ENCODE peak calls at places on chromosomes 4 and X, in ten cellular contexts. One of them, this sample, is unnamed.

GRCh38 chr4:113760852-113761681 is 471 bp downstream of the CAMK2D start:
- DNase-seq in activated CD4-positive, alpha-beta T cell treated with anti-CD3 and anti-CD28 coated beads, Interleukin-2, amount 10 ng/mL, durations not matched to agents 7 days and 5 days: peak
- DNase-seq in neuronal stem cell: peak
- DNase-seq in mesothelial cell of epicardium: peak
- DNase-seq in left cardiac atrium: peak
- DNase-seq in NCI-H2029: peak
- DNase-seq in CD4-positive, alpha-beta memory T cell: peak
- DNase-seq in choroid plexus epithelial cell: no peak
- DNase-seq in cardiac fibroblast: peak
- DNase-seq in RPMI8226: peak
- DNase-seq in this sample: peak

GRCh38 chrX:134023851-134024281 is 38.5 kb upstream of the GPC3 start:
- DNase-seq in CD4-positive, alpha-beta memory T cell: no peak
- DNase-seq in choroid plexus epithelial cell: no peak
- DNase-seq in RPMI8226: no peak
- DNase-seq in neuronal stem cell: no peak
- DNase-seq in cardiac fibroblast: peak
- DNase-seq in activated CD4-positive, alpha-beta T cell treated with anti-CD3 and anti-CD28 coated beads, Interleukin-2, amount 10 ng/mL, durations not matched to agents 7 days and 5 days: no peak
- DNase-seq in mesothelial cell of epicardium: no peak
- DNase-seq in left cardiac atrium: no peak
- DNase-seq in NCI-H2029: peak
- DNase-seq in this sample: no peak

GRCh38 chr4:76306882-76307669 is 543 bp downstream of the STBD1 start:
- DNase-seq in choroid plexus epithelial cell: peak
- DNase-seq in RPMI8226: peak
- DNase-seq in mesothelial cell of epicardium: no peak
- DNase-seq in CD4-positive, alpha-beta memory T cell: peak
- DNase-seq in activated CD4-positive, alpha-beta T cell treated with anti-CD3 and anti-CD28 coated beads, Interleukin-2, amount 10 ng/mL, durations not matched to agents 7 days and 5 days: peak
- DNase-seq in neuronal stem cell: peak
- DNase-seq in left cardiac atrium: peak
- DNase-seq in NCI-H2029: no peak
- DNase-seq in cardiac fibroblast: peak
- DNase-seq in this sample: no peak

GRCh38 chr4:22190855-22191254 is 242.3 kb upstream of the KCNIP4 start:
- DNase-seq in neuronal stem cell: no peak
- DNase-seq in CD4-positive, alpha-beta memory T cell: no peak
- DNase-seq in choroid plexus epithelial cell: peak
- DNase-seq in RPMI8226: no peak
- DNase-seq in left cardiac atrium: no peak
- DNase-seq in NCI-H2029: no peak
- DNase-seq in mesothelial cell of epicardium: no peak
- DNase-seq in cardiac fibroblast: peak
- DNase-seq in activated CD4-positive, alpha-beta T cell treated with anti-CD3 and anti-CD28 coated beads, Interleukin-2, amount 10 ng/mL, durations not matched to agents 7 days and 5 days: no peak
- DNase-seq in this sample: no peak

GRCh38 chr4:25750874-25751273 is 95.2 kb downstream of the SLC34A2 start:
- DNase-seq in activated CD4-positive, alpha-beta T cell treated with anti-CD3 and anti-CD28 coated beads, Interleukin-2, amount 10 ng/mL, durations not matched to agents 7 days and 5 days: no peak
- DNase-seq in neuronal stem cell: no peak
- DNase-seq in CD4-positive, alpha-beta memory T cell: no peak
- DNase-seq in RPMI8226: no peak
- DNase-seq in NCI-H2029: no peak
- DNase-seq in choroid plexus epithelial cell: no peak
- DNase-seq in cardiac fibroblast: no peak
- DNase-seq in left cardiac atrium: no peak
- DNase-seq in mesothelial cell of epicardium: no peak
- DNase-seq in this sample: no peak

GRCh38 chrX:68978211-68978780 is 149.5 kb downstream of the EFNB1 start:
- DNase-seq in neuronal stem cell: no peak
- DNase-seq in mesothelial cell of epicardium: no peak
- DNase-seq in NCI-H2029: no peak
- DNase-seq in left cardiac atrium: no peak
- DNase-seq in choroid plexus epithelial cell: peak
- DNase-seq in CD4-positive, alpha-beta memory T cell: no peak
- DNase-seq in cardiac fibroblast: peak
- DNase-seq in activated CD4-positive, alpha-beta T cell treated with anti-CD3 and anti-CD28 coated beads, Interleukin-2, amount 10 ng/mL, durations not matched to agents 7 days and 5 days: no peak
- DNase-seq in RPMI8226: no peak
- DNase-seq in this sample: no peak

GRCh38 chr4:155426953-155427352 is 50.2 kb upstream of the MAP9 start:
- DNase-seq in activated CD4-positive, alpha-beta T cell treated with anti-CD3 and anti-CD28 coated beads, Interleukin-2, amount 10 ng/mL, durations not matched to agents 7 days and 5 days: no peak
- DNase-seq in cardiac fibroblast: no peak
- DNase-seq in mesothelial cell of epicardium: no peak
- DNase-seq in CD4-positive, alpha-beta memory T cell: no peak
- DNase-seq in choroid plexus epithelial cell: no peak
- DNase-seq in neuronal stem cell: no peak
- DNase-seq in NCI-H2029: no peak
- DNase-seq in RPMI8226: no peak
- DNase-seq in left cardiac atrium: no peak
- DNase-seq in this sample: peak

GRCh38 chr4:185437809-185438208 is 12.0 kb upstream of the UFSP2 start:
- DNase-seq in CD4-positive, alpha-beta memory T cell: no peak
- DNase-seq in mesothelial cell of epicardium: no peak
- DNase-seq in activated CD4-positive, alpha-beta T cell treated with anti-CD3 and anti-CD28 coated beads, Interleukin-2, amount 10 ng/mL, durations not matched to agents 7 days and 5 days: no peak
- DNase-seq in cardiac fibroblast: no peak
- DNase-seq in RPMI8226: no peak
- DNase-seq in choroid plexus epithelial cell: no peak
- DNase-seq in neuronal stem cell: no peak
- DNase-seq in left cardiac atrium: no peak
- DNase-seq in NCI-H2029: no peak
- DNase-seq in this sample: no peak

GRCh38 chr4:150699599-150699998 is 117.6 kb downstream of the MAB21L2 start:
- DNase-seq in cardiac fibroblast: no peak
- DNase-seq in neuronal stem cell: no peak
- DNase-seq in RPMI8226: no peak
- DNase-seq in left cardiac atrium: no peak
- DNase-seq in CD4-positive, alpha-beta memory T cell: no peak
- DNase-seq in NCI-H2029: no peak
- DNase-seq in mesothelial cell of epicardium: no peak
- DNase-seq in activated CD4-positive, alpha-beta T cell treated with anti-CD3 and anti-CD28 coated beads, Interleukin-2, amount 10 ng/mL, durations not matched to agents 7 days and 5 days: no peak
- DNase-seq in choroid plexus epithelial cell: no peak
- DNase-seq in this sample: no peak

GRCh38 chr4:15003441-15003890 is 1.2 kb downstream of the CPEB2 start:
- DNase-seq in left cardiac atrium: peak
- DNase-seq in choroid plexus epithelial cell: peak
- DNase-seq in cardiac fibroblast: peak
- DNase-seq in activated CD4-positive, alpha-beta T cell treated with anti-CD3 and anti-CD28 coated beads, Interleukin-2, amount 10 ng/mL, durations not matched to agents 7 days and 5 days: peak
- DNase-seq in RPMI8226: peak
- DNase-seq in CD4-positive, alpha-beta memory T cell: peak
- DNase-seq in NCI-H2029: no peak
- DNase-seq in mesothelial cell of epicardium: peak
- DNase-seq in neuronal stem cell: peak
- DNase-seq in this sample: peak

GRCh38 chr4:141853091-141853734 is 216.8 kb downstream of the IL15 start:
- DNase-seq in CD4-positive, alpha-beta memory T cell: no peak
- DNase-seq in cardiac fibroblast: no peak
- DNase-seq in left cardiac atrium: no peak
- DNase-seq in activated CD4-positive, alpha-beta T cell treated with anti-CD3 and anti-CD28 coated beads, Interleukin-2, amount 10 ng/mL, durations not matched to agents 7 days and 5 days: no peak
- DNase-seq in neuronal stem cell: no peak
- DNase-seq in NCI-H2029: peak
- DNase-seq in choroid plexus epithelial cell: no peak
- DNase-seq in RPMI8226: no peak
- DNase-seq in mesothelial cell of epicardium: no peak
- DNase-seq in this sample: no peak

GRCh38 chr4:61958591-61958990 is 758.5 kb downstream of the ADGRL3 start:
- DNase-seq in cardiac fibroblast: no peak
- DNase-seq in choroid plexus epithelial cell: no peak
- DNase-seq in activated CD4-positive, alpha-beta T cell treated with anti-CD3 and anti-CD28 coated beads, Interleukin-2, amount 10 ng/mL, durations not matched to agents 7 days and 5 days: no peak
- DNase-seq in NCI-H2029: no peak
- DNase-seq in left cardiac atrium: no peak
- DNase-seq in CD4-positive, alpha-beta memory T cell: no peak
- DNase-seq in mesothelial cell of epicardium: no peak
- DNase-seq in neuronal stem cell: no peak
- DNase-seq in RPMI8226: no peak
- DNase-seq in this sample: no peak

GRCh38 chr4:65063601-65064000 is 606.7 kb downstream of the EPHA5 start:
- DNase-seq in mesothelial cell of epicardium: no peak
- DNase-seq in choroid plexus epithelial cell: no peak
- DNase-seq in NCI-H2029: no peak
- DNase-seq in left cardiac atrium: no peak
- DNase-seq in CD4-positive, alpha-beta memory T cell: no peak
- DNase-seq in activated CD4-positive, alpha-beta T cell treated with anti-CD3 and anti-CD28 coated beads, Interleukin-2, amount 10 ng/mL, durations not matched to agents 7 days and 5 days: no peak
- DNase-seq in neuronal stem cell: no peak
- DNase-seq in RPMI8226: no peak
- DNase-seq in cardiac fibroblast: no peak
- DNase-seq in this sample: no peak

GRCh38 chr4:145842224-145842887 is 96.3 kb downstream of the ZNF827 start:
- DNase-seq in cardiac fibroblast: peak
- DNase-seq in CD4-positive, alpha-beta memory T cell: no peak
- DNase-seq in mesothelial cell of epicardium: no peak
- DNase-seq in RPMI8226: no peak
- DNase-seq in activated CD4-positive, alpha-beta T cell treated with anti-CD3 and anti-CD28 coated beads, Interleukin-2, amount 10 ng/mL, durations not matched to agents 7 days and 5 days: no peak
- DNase-seq in left cardiac atrium: no peak
- DNase-seq in NCI-H2029: no peak
- DNase-seq in choroid plexus epithelial cell: peak
- DNase-seq in neuronal stem cell: no peak
- DNase-seq in this sample: no peak

GRCh38 chr4:118848242-118848641 is 12.3 kb upstream of the SEC24D start:
- DNase-seq in mesothelial cell of epicardium: no peak
- DNase-seq in activated CD4-positive, alpha-beta T cell treated with anti-CD3 and anti-CD28 coated beads, Interleukin-2, amount 10 ng/mL, durations not matched to agents 7 days and 5 days: no peak
- DNase-seq in choroid plexus epithelial cell: no peak
- DNase-seq in neuronal stem cell: no peak
- DNase-seq in RPMI8226: no peak
- DNase-seq in NCI-H2029: no peak
- DNase-seq in cardiac fibroblast: no peak
- DNase-seq in CD4-positive, alpha-beta memory T cell: no peak
- DNase-seq in left cardiac atrium: no peak
- DNase-seq in this sample: no peak

GRCh38 chrX:118508221-118508620 is 12.6 kb downstream of the DOCK11 start:
- DNase-seq in left cardiac atrium: no peak
- DNase-seq in NCI-H2029: no peak
- DNase-seq in mesothelial cell of epicardium: no peak
- DNase-seq in CD4-positive, alpha-beta memory T cell: no peak
- DNase-seq in cardiac fibroblast: no peak
- DNase-seq in choroid plexus epithelial cell: no peak
- DNase-seq in activated CD4-positive, alpha-beta T cell treated with anti-CD3 and anti-CD28 coated beads, Interleukin-2, amount 10 ng/mL, durations not matched to agents 7 days and 5 days: no peak
- DNase-seq in neuronal stem cell: no peak
- DNase-seq in RPMI8226: no peak
- DNase-seq in this sample: no peak

GRCh38 chr4:128835498-128836222 is 26.2 kb downstream of the JADE1 start:
- DNase-seq in cardiac fibroblast: peak
- DNase-seq in activated CD4-positive, alpha-beta T cell treated with anti-CD3 and anti-CD28 coated beads, Interleukin-2, amount 10 ng/mL, durations not matched to agents 7 days and 5 days: no peak
- DNase-seq in CD4-positive, alpha-beta memory T cell: no peak
- DNase-seq in NCI-H2029: no peak
- DNase-seq in left cardiac atrium: peak
- DNase-seq in RPMI8226: no peak
- DNase-seq in mesothelial cell of epicardium: no peak
- DNase-seq in neuronal stem cell: no peak
- DNase-seq in choroid plexus epithelial cell: peak
- DNase-seq in this sample: peak

GRCh38 chr4:76545161-76545884 is 110.3 kb downstream of the SHROOM3 start:
- DNase-seq in CD4-positive, alpha-beta memory T cell: peak
- DNase-seq in activated CD4-positive, alpha-beta T cell treated with anti-CD3 and anti-CD28 coated beads, Interleukin-2, amount 10 ng/mL, durations not matched to agents 7 days and 5 days: peak
- DNase-seq in neuronal stem cell: no peak
- DNase-seq in left cardiac atrium: no peak
- DNase-seq in mesothelial cell of epicardium: no peak
- DNase-seq in choroid plexus epithelial cell: peak
- DNase-seq in RPMI8226: no peak
- DNase-seq in NCI-H2029: no peak
- DNase-seq in cardiac fibroblast: no peak
- DNase-seq in this sample: no peak

GRCh38 chr4:68463796-68464195 is 16.5 kb downstream of the TMPRSS11E start:
- DNase-seq in RPMI8226: no peak
- DNase-seq in mesothelial cell of epicardium: no peak
- DNase-seq in CD4-positive, alpha-beta memory T cell: no peak
- DNase-seq in activated CD4-positive, alpha-beta T cell treated with anti-CD3 and anti-CD28 coated beads, Interleukin-2, amount 10 ng/mL, durations not matched to agents 7 days and 5 days: no peak
- DNase-seq in NCI-H2029: no peak
- DNase-seq in cardiac fibroblast: no peak
- DNase-seq in left cardiac atrium: no peak
- DNase-seq in choroid plexus epithelial cell: no peak
- DNase-seq in neuronal stem cell: no peak
- DNase-seq in this sample: no peak

GRCh38 chr4:174401471-174402130 is 117.9 kb downstream of the CEP44 start:
- DNase-seq in neuronal stem cell: no peak
- DNase-seq in left cardiac atrium: no peak
- DNase-seq in CD4-positive, alpha-beta memory T cell: no peak
- DNase-seq in choroid plexus epithelial cell: no peak
- DNase-seq in NCI-H2029: no peak
- DNase-seq in cardiac fibroblast: no peak
- DNase-seq in RPMI8226: no peak
- DNase-seq in mesothelial cell of epicardium: no peak
- DNase-seq in activated CD4-positive, alpha-beta T cell treated with anti-CD3 and anti-CD28 coated beads, Interleukin-2, amount 10 ng/mL, durations not matched to agents 7 days and 5 days: no peak
- DNase-seq in this sample: no peak

GRCh38 chr4:17616283-17616682 is 1.8 kb downstream of the MED28 start:
- DNase-seq in left cardiac atrium: no peak
- DNase-seq in activated CD4-positive, alpha-beta T cell treated with anti-CD3 and anti-CD28 coated beads, Interleukin-2, amount 10 ng/mL, durations not matched to agents 7 days and 5 days: peak
- DNase-seq in CD4-positive, alpha-beta memory T cell: no peak
- DNase-seq in neuronal stem cell: no peak
- DNase-seq in NCI-H2029: no peak
- DNase-seq in choroid plexus epithelial cell: no peak
- DNase-seq in mesothelial cell of epicardium: no peak
- DNase-seq in cardiac fibroblast: no peak
- DNase-seq in RPMI8226: no peak
- DNase-seq in this sample: no peak

GRCh38 chr4:47154816-47155370 is 123.5 kb downstream of the GABRB1 start:
- DNase-seq in cardiac fibroblast: no peak
- DNase-seq in choroid plexus epithelial cell: no peak
- DNase-seq in mesothelial cell of epicardium: no peak
- DNase-seq in RPMI8226: no peak
- DNase-seq in activated CD4-positive, alpha-beta T cell treated with anti-CD3 and anti-CD28 coated beads, Interleukin-2, amount 10 ng/mL, durations not matched to agents 7 days and 5 days: no peak
- DNase-seq in NCI-H2029: no peak
- DNase-seq in neuronal stem cell: peak
- DNase-seq in left cardiac atrium: no peak
- DNase-seq in CD4-positive, alpha-beta memory T cell: no peak
- DNase-seq in this sample: peak

GRCh38 chrX:49175435-49175834 is 3.7 kb downstream of the PLP2 start:
- DNase-seq in left cardiac atrium: no peak
- DNase-seq in NCI-H2029: no peak
- DNase-seq in mesothelial cell of epicardium: no peak
- DNase-seq in CD4-positive, alpha-beta memory T cell: no peak
- DNase-seq in choroid plexus epithelial cell: no peak
- DNase-seq in RPMI8226: no peak
- DNase-seq in cardiac fibroblast: no peak
- DNase-seq in activated CD4-positive, alpha-beta T cell treated with anti-CD3 and anti-CD28 coated beads, Interleukin-2, amount 10 ng/mL, durations not matched to agents 7 days and 5 days: no peak
- DNase-seq in neuronal stem cell: no peak
- DNase-seq in this sample: no peak

GRCh38 chr4:147597561-147597960 is 19.6 kb upstream of the TMEM184C start:
- DNase-seq in choroid plexus epithelial cell: no peak
- DNase-seq in neuronal stem cell: no peak
- DNase-seq in NCI-H2029: no peak
- DNase-seq in left cardiac atrium: no peak
- DNase-seq in CD4-positive, alpha-beta memory T cell: no peak
- DNase-seq in RPMI8226: peak
- DNase-seq in activated CD4-positive, alpha-beta T cell treated with anti-CD3 and anti-CD28 coated beads, Interleukin-2, amount 10 ng/mL, durations not matched to agents 7 days and 5 days: no peak
- DNase-seq in mesothelial cell of epicardium: no peak
- DNase-seq in cardiac fibroblast: no peak
- DNase-seq in this sample: no peak

GRCh38 chr4:10273030-10273429 is 156.4 kb upstream of the WDR1 start:
- DNase-seq in cardiac fibroblast: peak
- DNase-seq in choroid plexus epithelial cell: no peak
- DNase-seq in activated CD4-positive, alpha-beta T cell treated with anti-CD3 and anti-CD28 coated beads, Interleukin-2, amount 10 ng/mL, durations not matched to agents 7 days and 5 days: no peak
- DNase-seq in mesothelial cell of epicardium: no peak
- DNase-seq in CD4-positive, alpha-beta memory T cell: no peak
- DNase-seq in NCI-H2029: no peak
- DNase-seq in left cardiac atrium: no peak
- DNase-seq in RPMI8226: no peak
- DNase-seq in neuronal stem cell: no peak
- DNase-seq in this sample: no peak

GRCh38 chr4:40992472-40993298 is 221.7 kb downstream of the APBB2 start:
- DNase-seq in choroid plexus epithelial cell: peak
- DNase-seq in mesothelial cell of epicardium: no peak
- DNase-seq in NCI-H2029: no peak
- DNase-seq in neuronal stem cell: no peak
- DNase-seq in activated CD4-positive, alpha-beta T cell treated with anti-CD3 and anti-CD28 coated beads, Interleukin-2, amount 10 ng/mL, durations not matched to agents 7 days and 5 days: no peak
- DNase-seq in RPMI8226: no peak
- DNase-seq in left cardiac atrium: no peak
- DNase-seq in CD4-positive, alpha-beta memory T cell: no peak
- DNase-seq in cardiac fibroblast: peak
- DNase-seq in this sample: no peak

GRCh38 chr4:82005153-82005552 is 368.6 kb downstream of the HNRNPD start:
- DNase-seq in mesothelial cell of epicardium: no peak
- DNase-seq in neuronal stem cell: no peak
- DNase-seq in left cardiac atrium: no peak
- DNase-seq in CD4-positive, alpha-beta memory T cell: no peak
- DNase-seq in cardiac fibroblast: no peak
- DNase-seq in activated CD4-positive, alpha-beta T cell treated with anti-CD3 and anti-CD28 coated beads, Interleukin-2, amount 10 ng/mL, durations not matched to agents 7 days and 5 days: no peak
- DNase-seq in RPMI8226: no peak
- DNase-seq in NCI-H2029: no peak
- DNase-seq in choroid plexus epithelial cell: peak
- DNase-seq in this sample: no peak

GRCh38 chr4:7172508-7172907 is 19.8 kb upstream of the SORCS2 start:
- DNase-seq in left cardiac atrium: no peak
- DNase-seq in RPMI8226: no peak
- DNase-seq in NCI-H2029: no peak
- DNase-seq in CD4-positive, alpha-beta memory T cell: no peak
- DNase-seq in mesothelial cell of epicardium: no peak
- DNase-seq in choroid plexus epithelial cell: no peak
- DNase-seq in neuronal stem cell: no peak
- DNase-seq in activated CD4-positive, alpha-beta T cell treated with anti-CD3 and anti-CD28 coated beads, Interleukin-2, amount 10 ng/mL, durations not matched to agents 7 days and 5 days: no peak
- DNase-seq in cardiac fibroblast: no peak
- DNase-seq in this sample: no peak

This sample was measured in G401.